ENCODE peak calls at places on chromosomes 1 and 21, in six cellular contexts. Z is breast epithelium; R is activated gamma-delta T cell treated with anti-CD3 and anti-CD28 coated beads, Interleukin-2, amount 50 U/mL, for 16 hours; L is amniotic stem cell; Y is aorta; H is AG09319. A is an unnamed sample.

GRCh38 chr1:30338765-30339164 is 384.6 kb downstream of the MATN1 start:
- DNase-seq in Z (no peak), R (no peak), L (no peak), Y (no peak), H (no peak), A (no peak)

GRCh38 chr1:10549919-10550656 is 75.3 kb downstream of the PEX14 start:
- DNase-seq in Z (no peak), R (no peak), L (no peak), Y (no peak), H (no peak), A (no peak)

GRCh38 chr1:173714441-173714758 is 381 bp upstream of the KLHL20 start:
- DNase-seq in Z (no peak), R (no peak), L (no peak), Y (no peak), H (no peak), A (no peak)

GRCh38 chr21:20971296-20971921 is 26.8 kb upstream of the NCAM2 start:
- DNase-seq in Z (no peak), R (no peak), L (peak; percentile 21), Y (no peak), H (no peak), A (peak; percentile 38)

GRCh38 chr1:6105763-6106162 is 60.1 kb downstream of the KCNAB2 start:
- DNase-seq in Z (no peak), R (no peak), L (no peak), Y (peak; percentile 69), H (no peak), A (peak; percentile 52)

GRCh38 chr1:6599141-6599975 is 3.3 kb downstream of the KLHL21 start:
- DNase-seq in Z (no peak), R (peak; percentile 33), L (no peak), Y (no peak), H (no peak), A (peak; percentile 76)

GRCh38 chr1:155051777-155052398 is 772 bp downstream of the ADAM15 start:
- DNase-seq in Z (peak; percentile 48), R (no peak), L (peak; percentile 3), Y (peak; percentile 89), H (no peak), A (peak; percentile 85)

GRCh38 chr1:44260792-44261474 is 47.7 kb downstream of the DMAP1 start:
- DNase-seq in Z (no peak), R (no peak), L (no peak), Y (no peak), H (no peak), A (no peak)

GRCh38 chr1:160519542-160520435 is 3.3 kb downstream of the SLAMF6 start:
- DNase-seq in Z (no peak), R (no peak), L (no peak), Y (no peak), H (no peak), A (no peak)

GRCh38 chr1:85290826-85291225 is 14.4 kb upstream of the BCL10 start:
- DNase-seq in Z (no peak), R (no peak), L (no peak), Y (no peak), H (no peak), A (no peak)

GRCh38 chr1:110130113-110130591 is 17.9 kb downstream of the UBL4B start:
- DNase-seq in Z (no peak), R (no peak), L (no peak), Y (no peak), H (no peak), A (no peak)

GRCh38 chr1:235056937-235057336 is 71.7 kb downstream of the TOMM20 start:
- DNase-seq in Z (no peak), R (no peak), L (no peak), Y (no peak), H (no peak), A (no peak)

GRCh38 chr1:164712131-164713031 is 153.4 kb downstream of the PBX1 start:
- DNase-seq in Z (no peak), R (no peak), L (no peak), Y (no peak), H (no peak), A (no peak)

GRCh38 chr1:94707321-94708298 is 112.5 kb upstream of the SLC44A3 start:
- DNase-seq in Z (no peak), R (no peak), L (no peak), Y (peak; percentile 85), H (no peak), A (no peak)

GRCh38 chr1:55718758-55719671 is 503.9 kb upstream of the USP24 start:
- DNase-seq in Z (peak; percentile 54), R (no peak), L (peak; percentile 85), Y (peak; percentile 75), H (peak; percentile 100), A (peak; percentile 55)

GRCh38 chr1:217525773-217526490 is 105.0 kb downstream of the GPATCH2 start:
- DNase-seq in Z (no peak), R (no peak), L (no peak), Y (no peak), H (no peak), A (no peak)

GRCh38 chr1:200040516-200041138 is 13.1 kb downstream of the NR5A2 start:
- DNase-seq in Z (no peak), R (no peak), L (no peak), Y (no peak), H (no peak), A (no peak)

GRCh38 chr1:109826930-109827349 is 63.2 kb upstream of the EPS8L3 start:
- DNase-seq in Z (no peak), R (no peak), L (no peak), Y (no peak), H (no peak), A (peak; percentile 77)

GRCh38 chr1:23492132-23492720 is 8.2 kb upstream of the ASAP3 start:
- DNase-seq in Z (no peak), R (no peak), L (no peak), Y (no peak), H (no peak), A (no peak)

GRCh38 chr1:200888349-200888838 is 6.3 kb upstream of the INAVA start:
- DNase-seq in Z (no peak), R (peak; percentile 62), L (no peak), Y (no peak), H (no peak), A (no peak)

GRCh38 chr1:27152004-27152828 is 2.7 kb downstream of the SLC9A1 start:
- DNase-seq in Z (no peak), R (no peak), L (no peak), Y (no peak), H (no peak), A (no peak)

GRCh38 chr1:233299450-233299849 is 3.9 kb upstream of the PCNX2 start:
- DNase-seq in Z (no peak), R (no peak), L (no peak), Y (no peak), H (no peak), A (no peak)